ENCODE peak calls at places on chromosomes 1 and 21, in six cellular contexts. T is PC-3, B is heart right ventricle, L is fibroblast of pulmonary artery, N is GM12865, G is pancreas. E is an unnamed sample.

GRCh38 chr1:151820940-151821339 is 10.7 kb downstream of the RORC start:
- DNase-seq in B (peak), T (no peak), L (no peak), G (peak), N (no peak), E (no peak)

GRCh38 chr1:185170291-185170848 is 13.4 kb downstream of the SWT1 start:
- DNase-seq in T (peak), G (no peak), N (peak), B (no peak), L (peak), E (no peak)

GRCh38 chr1:115134850-115135484 is 45.7 kb upstream of the TSPAN2 start:
- DNase-seq in L (peak), B (no peak), T (peak), G (no peak), N (no peak), E (no peak)

GRCh38 chr1:203475012-203475981 is at the start of gene PRELP:
- DNase-seq in L (no peak), T (peak), G (peak), B (peak), N (no peak), E (no peak)

GRCh38 chr1:247352175-247352574 is 20.5 kb upstream of the ZNF496 start:
- DNase-seq in B (no peak), L (no peak), G (no peak), T (peak), N (no peak), E (no peak)

GRCh38 chr1:2606004-2606805 is 19.6 kb downstream of the PRXL2B start:
- DNase-seq in N (no peak), L (no peak), G (no peak), T (no peak), B (peak), E (peak)

GRCh38 chr1:111448482-111448917 is 556 bp downstream of the WDR77 start:
- DNase-seq in T (peak), G (peak), N (no peak), L (no peak), B (no peak), E (no peak)

GRCh38 chr1:184792450-184792969 is 37.9 kb upstream of the EDEM3 start:
- DNase-seq in L (peak), G (peak), B (peak), N (no peak), T (peak), E (peak)

GRCh38 chr21:25179116-25179515 is 428.2 kb downstream of the MRPL39 start:
- DNase-seq in L (peak), N (no peak), B (no peak), T (no peak), G (no peak), E (no peak)

GRCh38 chr21:17491716-17492414 is 21.0 kb upstream of the CXADR start:
- DNase-seq in G (no peak), L (peak), T (peak), N (peak), B (no peak), E (no peak)

GRCh38 chr21:45769896-45770295 is 126.4 kb downstream of the PCBP3 start:
- DNase-seq in B (no peak), T (no peak), N (no peak), G (no peak), L (no peak), E (no peak)

GRCh38 chr1:202291001-202291400 is 50.7 kb downstream of the UBE2T start:
- DNase-seq in L (peak), T (no peak), G (no peak), B (no peak), N (no peak), E (no peak)

GRCh38 chr1:183375381-183375780 is 42.8 kb downstream of the NMNAT2 start:
- DNase-seq in L (no peak), N (no peak), B (no peak), G (no peak), T (no peak), E (no peak)

GRCh38 chr1:96236156-96236739 is 485.3 kb upstream of the PTBP2 start:
- DNase-seq in T (peak), L (peak), B (no peak), G (no peak), N (peak), E (no peak)

GRCh38 chr1:202892501-202892900 is 3.6 kb upstream of the RABIF start:
- DNase-seq in G (no peak), T (no peak), N (no peak), B (no peak), L (no peak), E (no peak)

GRCh38 chr1:244226440-244226839 is 175.4 kb downstream of the ZBTB18 start:
- DNase-seq in T (peak), N (no peak), G (no peak), L (peak), B (no peak), E (no peak)

GRCh38 chr1:97308131-97308530 is 586.5 kb downstream of the PTBP2 start:
- DNase-seq in L (peak), B (no peak), N (no peak), T (no peak), G (no peak), E (no peak)

GRCh38 chr1:90274376-90274775 is 279.5 kb downstream of the ZNF326 start:
- DNase-seq in L (no peak), N (no peak), B (no peak), T (peak), G (no peak), E (no peak)

GRCh38 chr1:152855661-152856060 is 4.1 kb upstream of the LCE7A start:
- DNase-seq in L (no peak), B (no peak), N (no peak), T (no peak), G (no peak), E (no peak)

GRCh38 chr1:54489627-54490240 is 58.3 kb upstream of the ACOT11 start:
- DNase-seq in N (no peak), L (no peak), B (no peak), G (no peak), T (no peak), E (no peak)

GRCh38 chr1:1223321-1223720 is 8.5 kb downstream of the SDF4 start:
- DNase-seq in B (no peak), L (no peak), N (no peak), G (no peak), T (no peak), E (no peak)

GRCh38 chr1:1223891-1224290 is 7.9 kb downstream of the SDF4 start:
- DNase-seq in L (no peak), T (no peak), B (no peak), N (no peak), G (no peak), E (no peak)

GRCh38 chr1:1221887-1222574 is 8.1 kb upstream of the TNFRSF4 start:
- DNase-seq in B (no peak), G (no peak), T (no peak), L (no peak), N (no peak), E (no peak)

GRCh38 chr1:1220197-1220596 is 6.2 kb upstream of the TNFRSF4 start:
- DNase-seq in L (no peak), N (no peak), B (no peak), G (no peak), T (no peak), E (no peak)

GRCh38 chr1:1222575-1223225 is 8.7 kb upstream of the TNFRSF4 start:
- DNase-seq in T (no peak), B (no peak), L (no peak), N (no peak), G (no peak), E (no peak)
- H3K4me3 ChIP-seq in T (no peak), B (no peak), L (no peak), N (no peak), G (no peak), E (no peak)

DNA sequence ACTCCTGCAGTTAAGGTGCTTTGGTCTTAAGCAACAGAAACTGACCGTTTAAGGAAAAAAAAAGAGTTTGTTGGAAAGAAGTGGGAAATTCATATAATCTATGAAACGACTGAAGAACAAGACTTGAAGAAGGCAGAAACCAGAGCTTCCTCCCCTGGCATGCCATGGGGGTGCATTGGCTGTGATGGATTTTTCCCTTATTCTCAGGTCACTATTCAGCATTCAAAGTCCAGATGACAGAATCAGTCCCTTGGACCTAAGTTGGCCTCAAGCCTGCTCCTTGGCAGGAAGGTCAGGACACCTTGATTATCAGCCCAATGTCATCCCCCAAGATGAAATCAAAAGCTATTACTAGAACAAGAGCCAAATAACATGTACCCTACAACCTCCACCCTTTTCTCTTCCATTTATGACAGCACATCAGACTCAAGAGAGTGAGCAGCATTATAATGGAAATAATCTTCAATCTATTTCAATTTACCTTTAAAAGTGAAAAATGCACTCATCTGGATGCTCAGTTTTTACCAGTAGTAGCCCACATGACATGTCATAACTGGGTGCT is 15.8 kb upstream of the TMEM9 start:
- DNase-seq in N (no peak), B (no peak), T (no peak), G (no peak), L (no peak), E (no peak)
- H3K4me3 ChIP-seq in N (no peak), B (peak), T (peak), G (no peak), L (no peak), E (peak)

GRCh38 chr1:180231506-180232420 is 1.7 kb downstream of the LHX4 start:
- DNase-seq in N (peak), T (peak), B (no peak), L (peak), G (no peak), E (no peak)

GRCh38 chr1:180230791-180231505 is 884 bp downstream of the LHX4 start:
- DNase-seq in L (peak), T (peak), G (no peak), N (peak), B (no peak), E (no peak)

GRCh38 chr1:180234369-180235076 is 4.5 kb downstream of the LHX4 start:
- DNase-seq in B (no peak), T (no peak), L (no peak), N (no peak), G (no peak), E (peak)

GRCh38 chr1:180233191-180234011 is 3.3 kb downstream of the LHX4 start:
- DNase-seq in B (no peak), T (no peak), G (no peak), L (no peak), N (no peak), E (no peak)

DNA sequence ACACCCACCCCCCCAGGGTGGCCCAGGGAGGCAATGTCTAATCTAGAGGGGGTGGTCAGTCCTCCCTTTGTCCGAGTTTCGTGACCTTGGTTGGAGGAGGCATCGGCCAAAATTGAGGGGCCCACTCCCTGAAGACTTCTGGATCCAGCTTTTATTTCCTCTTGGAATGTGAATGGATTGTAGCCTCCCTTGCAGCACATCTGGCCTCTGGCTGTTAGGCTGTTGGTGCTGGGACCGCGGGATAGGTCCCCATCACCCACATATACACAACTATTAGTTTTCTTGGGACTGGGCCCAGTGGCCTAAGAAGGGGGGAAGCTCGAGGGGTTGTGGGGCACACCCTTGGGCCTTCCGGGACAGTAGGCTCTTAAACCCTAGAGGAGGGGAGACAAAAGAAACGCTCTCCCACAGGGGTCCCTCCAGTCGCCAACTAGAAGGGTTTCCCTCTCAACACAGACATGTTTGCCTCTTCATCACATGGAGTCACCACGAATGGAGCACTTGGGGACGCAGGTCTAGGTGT is 2.5 kb downstream of the LHX4 start:
- DNase-seq in N (no peak), B (no peak), G (no peak), L (no peak), T (no peak), E (no peak)
- H3K4me3 ChIP-seq in N (no peak), B (no peak), G (no peak), L (no peak), T (no peak), E (no peak)

DNA sequence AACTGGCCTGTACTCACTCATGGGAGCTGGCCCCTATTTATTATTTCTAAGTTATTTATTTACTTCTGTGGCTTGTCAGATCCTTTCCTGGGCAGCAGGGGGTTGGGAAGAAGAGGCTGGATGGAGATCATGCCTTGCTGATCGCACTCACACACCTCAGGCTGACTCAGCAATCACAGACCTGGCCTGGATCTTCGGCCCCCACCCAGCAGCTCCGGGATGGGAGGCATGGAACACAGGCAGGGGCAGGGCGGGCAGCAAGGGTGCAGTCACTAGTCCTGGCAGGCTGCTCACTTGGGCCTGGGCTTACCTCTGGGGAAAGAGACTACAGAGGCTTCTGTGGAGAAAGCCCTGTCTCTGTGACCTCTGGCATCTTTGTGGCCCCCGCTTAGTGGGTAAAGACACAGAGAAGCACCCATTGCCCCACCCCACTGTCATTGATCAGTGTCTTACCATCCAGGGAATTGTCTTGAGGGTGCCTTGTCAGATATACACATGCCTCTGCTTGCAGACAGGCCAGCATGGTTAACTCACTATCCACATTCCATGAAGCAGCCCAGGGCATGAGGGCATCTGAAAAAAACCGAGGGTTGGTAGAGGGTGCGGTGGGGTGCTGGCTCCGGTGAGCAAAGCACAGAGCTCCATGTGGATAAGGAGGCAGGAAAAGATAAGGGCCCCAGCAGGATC is 3.7 kb downstream of the ARTN start:
- DNase-seq in G (no peak), N (no peak), L (no peak), T (peak), B (no peak), E (no peak)
- H3K4me3 ChIP-seq in G (no peak), N (no peak), L (no peak), T (peak), B (no peak), E (no peak)

GRCh38 chr1:226268421-226269124 is 40.4 kb downstream of the LIN9 start:
- DNase-seq in T (peak), G (peak), N (no peak), B (no peak), L (peak), E (no peak)
- H3K4me3 ChIP-seq in T (no peak), G (no peak), N (no peak), B (no peak), L (no peak), E (no peak)

DNA sequence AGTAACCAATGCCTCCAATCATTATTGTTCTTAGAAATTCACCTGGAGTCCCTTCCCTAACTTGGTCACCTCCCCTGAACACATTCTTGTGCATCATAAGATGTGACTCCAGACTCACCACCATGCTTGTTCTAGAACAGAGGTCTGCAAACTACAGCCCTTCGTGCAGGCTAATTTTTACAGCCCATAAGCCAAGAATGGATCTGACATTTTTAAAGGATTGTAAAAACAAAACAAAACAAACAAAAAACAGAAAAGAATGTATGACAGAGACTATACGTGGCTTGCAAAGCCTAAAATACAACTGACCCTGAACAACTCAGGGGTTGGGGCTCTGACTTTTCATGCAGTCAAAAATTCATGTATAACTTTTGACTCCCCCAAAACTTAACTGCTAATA is 6.2 kb upstream of the HIVEP3 start:
- DNase-seq in L (no peak), T (peak), N (no peak), B (no peak), G (no peak), E (no peak)
- H3K4me3 ChIP-seq in L (no peak), T (no peak), N (no peak), B (no peak), G (no peak), E (no peak)

GRCh38 chr21:37460196-37460595 is 93.6 kb downstream of the DYRK1A start:
- DNase-seq in B (no peak), T (no peak), L (no peak), G (no peak), N (no peak), E (no peak)

GRCh38 chr21:37461494-37461893 is 94.9 kb downstream of the DYRK1A start:
- DNase-seq in N (peak), T (no peak), G (no peak), B (no peak), L (no peak), E (no peak)

GRCh38 chr21:37459575-37459974 is 93.0 kb downstream of the DYRK1A start:
- DNase-seq in B (no peak), N (no peak), G (no peak), L (peak), T (peak), E (no peak)

GRCh38 chr21:37462087-37462861 is 95.7 kb downstream of the DYRK1A start:
- DNase-seq in N (no peak), B (no peak), G (no peak), L (no peak), T (no peak), E (no peak)

GRCh38 chr21:37463083-37463780 is 96.7 kb downstream of the DYRK1A start:
- DNase-seq in T (peak), B (no peak), N (peak), G (peak), L (peak), E (no peak)
- H3K4me3 ChIP-seq in T (peak), B (no peak), N (no peak), G (no peak), L (peak), E (peak)

DNA sequence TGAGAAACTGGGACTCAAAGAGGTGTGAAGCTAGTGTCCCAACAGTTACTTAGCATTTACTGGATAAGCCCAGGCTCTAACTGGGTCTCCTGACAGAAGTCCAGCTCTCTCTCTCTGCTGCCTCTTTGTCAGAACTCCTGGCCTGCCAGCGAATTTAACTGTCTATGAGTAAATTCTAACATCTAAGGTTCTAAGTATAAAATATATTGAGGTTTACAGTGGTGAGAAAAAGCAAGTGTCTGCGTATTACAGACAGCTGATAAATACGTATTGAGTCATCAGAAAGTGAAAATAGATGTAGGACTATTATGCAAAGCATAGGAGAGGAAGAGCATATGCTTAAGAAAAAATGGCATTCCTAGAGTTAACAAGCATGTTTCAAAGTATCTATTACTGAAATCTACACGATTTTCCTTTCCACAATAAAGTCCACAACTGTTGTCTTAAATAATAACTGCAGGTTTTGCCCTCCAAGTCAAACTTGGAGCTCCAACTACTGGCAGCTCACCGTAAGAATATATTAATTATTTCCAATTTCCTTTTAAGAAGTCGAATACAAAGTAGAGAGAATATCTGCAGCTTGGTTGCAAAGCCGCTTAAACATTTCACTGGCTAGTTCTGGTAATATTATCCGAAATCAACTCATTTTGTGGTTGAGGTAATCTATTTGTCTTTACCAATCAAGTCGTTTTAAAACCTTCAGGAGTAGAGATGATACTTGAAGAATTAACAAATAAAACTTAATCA is 1.4 kb upstream of the RGS2 start:
- DNase-seq in L (peak), T (peak), B (no peak), N (peak), G (no peak), E (no peak)
- H3K4me3 ChIP-seq in L (peak), T (peak), B (peak), N (peak), G (no peak), E (peak)

GRCh38 chr1:172895050-172895460 is 155.7 kb downstream of the TNFSF18 start:
- DNase-seq in N (peak), L (no peak), G (no peak), B (no peak), T (peak), E (no peak)
- H3K4me3 ChIP-seq in N (no peak), L (peak), G (no peak), B (no peak), T (peak), E (no peak)

GRCh38 chr1:16077430-16078245 is 4.2 kb upstream of the FAM131C start:
- DNase-seq in G (no peak), B (no peak), N (no peak), L (no peak), T (no peak), E (no peak)
- H3K4me3 ChIP-seq in G (no peak), B (no peak), N (no peak), L (no peak), T (no peak), E (no peak)